ENCODE peak calls at places on chromosomes 4 and X, in five cellular contexts. A is cardiac fibroblast, G is cerebellar cortex, E is fibroblast of mammary gland, V is progenitor cell of endocrine pancreas. L is an unnamed sample.

GRCh38 chr4:10098770-10099139 is 17.8 kb downstream of the WDR1 start:
- DNase-seq in V (no peak), E (peak), G (no peak), A (no peak), L (peak)

GRCh38 chr4:85414972-85415371 is 60.0 kb upstream of the ARHGAP24 start:
- DNase-seq in A (no peak), G (no peak), E (no peak), V (no peak), L (peak)

GRCh38 chr4:5708171-5708828 is at the start of gene EVC2:
- DNase-seq in V (peak), A (peak), E (peak), G (peak), L (peak)

GRCh38 chr4:168167714-168168284 is 75.5 kb downstream of the ANXA10 start:
- DNase-seq in A (no peak), V (no peak), G (no peak), E (peak), L (peak)

GRCh38 chr4:138595731-138596465 is 353.7 kb upstream of the SLC7A11 start:
- DNase-seq in A (peak), V (no peak), G (no peak), E (peak), L (no peak)

GRCh38 chr4:152422817-152423320 is 113.0 kb downstream of the FBXW7 start:
- DNase-seq in A (no peak), G (no peak), E (peak), V (no peak), L (peak)

GRCh38 chr4:17058506-17058905 is 160.1 kb upstream of the LDB2 start:
- DNase-seq in A (peak), G (no peak), V (no peak), E (peak), L (no peak)

GRCh38 chr4:61277785-61278184 is 77.7 kb downstream of the ADGRL3 start:
- DNase-seq in E (no peak), V (no peak), A (no peak), G (peak), L (peak)

GRCh38 chr4:1293981-1294380 is 4.3 kb downstream of the MAEA start:
- DNase-seq in E (no peak), A (peak), G (no peak), V (no peak), L (no peak)

GRCh38 chr4:37973481-37973880 is 13.3 kb downstream of the PTTG2 start:
- DNase-seq in G (no peak), A (no peak), E (no peak), V (no peak), L (no peak)

GRCh38 chr4:182404371-182404770 is 161.2 kb downstream of the TENM3 start:
- DNase-seq in A (peak), V (no peak), G (no peak), E (no peak), L (no peak)

GRCh38 chrX:9595131-9595530 is 130.3 kb downstream of the TBL1X start:
- DNase-seq in A (peak), V (no peak), E (peak), G (no peak), L (no peak)

GRCh38 chrX:129493643-129494042 is 29.6 kb downstream of the SMARCA1 start:
- DNase-seq in V (no peak), G (no peak), E (peak), A (peak), L (peak)

GRCh38 chr4:48379587-48380140 is 38.3 kb downstream of the SLAIN2 start:
- DNase-seq in E (no peak), V (no peak), A (no peak), G (no peak), L (no peak)

GRCh38 chr4:113141901-113142346 is 92.5 kb downstream of the ANK2 start:
- DNase-seq in A (peak), G (no peak), V (no peak), E (peak), L (peak)

GRCh38 chrX:8987672-8988250 is 46.2 kb downstream of the FAM9B start:
- DNase-seq in G (no peak), A (no peak), V (no peak), E (no peak), L (no peak)

GRCh38 chr4:91267543-91267942 is 1036.2 kb upstream of the GRID2 start:
- DNase-seq in V (no peak), E (no peak), A (no peak), G (no peak), L (peak)

GRCh38 chr4:38004062-38004461 is 43.9 kb downstream of the PTTG2 start:
- DNase-seq in E (no peak), V (no peak), A (peak), G (no peak), L (no peak)

GRCh38 chr4:88600129-88600849 is 8.0 kb downstream of the HERC3 start:
- DNase-seq in A (peak), G (no peak), V (no peak), E (peak), L (peak)

GRCh38 chr4:72312032-72312650 is 256.9 kb downstream of the ADAMTS3 start:
- DNase-seq in G (peak), A (peak), V (no peak), E (peak), L (peak)

GRCh38 chrX:133151320-133151719 is 54.4 kb upstream of the USP26 start:
- DNase-seq in G (no peak), A (no peak), E (no peak), V (no peak), L (peak)

GRCh38 chr4:20313237-20314030 is 61.7 kb downstream of the SLIT2 start:
- DNase-seq in V (peak), A (peak), E (no peak), G (peak), L (no peak)

GRCh38 chr4:112704991-112705845 is 68.3 kb downstream of the LARP7 start:
- DNase-seq in A (peak), E (peak), G (peak), V (peak), L (peak)